ENCODE peak calls at places on chromosomes 13 and 19, in ten cellular contexts. J, Y, G, K, F, A, Z, X, H and M are unnamed samples.

GRCh38 chr13:20231839-20232555 is at the start of gene GJB6:
- DNase-seq in J (no peak), Y (no peak), G (peak; percentile 31), K (peak; percentile 88), F (peak; percentile 5), A (peak; percentile 58), Z (no peak), X (no peak), H (no peak), M (peak; percentile 32)

GRCh38 chr13:93466502-93467036 is 240.0 kb downstream of the GPC6 start:
- DNase-seq in J (no peak), Y (no peak), G (no peak), K (no peak), F (no peak), A (no peak), Z (no peak), X (no peak), H (no peak), M (no peak)

GRCh38 chr13:64793592-64793991 is 2436.5 kb downstream of the PCDH9 start:
- DNase-seq in J (no peak), Y (no peak), G (no peak), K (no peak), F (no peak), A (no peak), Z (no peak), X (no peak), H (no peak), M (no peak)

GRCh38 chr19:3142292-3142670 is 6.4 kb downstream of the GNA15 start:
- DNase-seq in J (no peak), Y (no peak), G (no peak), K (no peak), F (no peak), A (no peak), Z (peak; percentile 81), X (no peak), H (peak; percentile 18), M (no peak)

GRCh38 chr13:55263045-55263444 is 1877.7 kb upstream of the PRR20A start:
- DNase-seq in J (no peak), Y (no peak), G (no peak), K (no peak), F (no peak), A (no peak), Z (no peak), X (no peak), H (no peak), M (no peak)

GRCh38 chr19:53503126-53503525 is 34.8 kb upstream of the ZNF331 start:
- DNase-seq in J (no peak), Y (no peak), G (no peak), K (no peak), F (no peak), A (no peak), Z (no peak), X (no peak), H (no peak), M (no peak)

GRCh38 chr19:41703602-41704293 is 4.7 kb upstream of the CEACAM5 start:
- DNase-seq in J (no peak), Y (no peak), G (no peak), K (no peak), F (no peak), A (peak; percentile 45), Z (no peak), X (peak; percentile 30), H (no peak), M (peak; percentile 5)

GRCh38 chr19:5293607-5294089 is 47.0 kb downstream of the PTPRS start:
- DNase-seq in J (no peak), Y (peak; percentile 62), G (peak; percentile 49), K (peak; percentile 87), F (no peak), A (no peak), Z (no peak), X (peak; percentile 79), H (peak; percentile 38), M (no peak)

GRCh38 chr13:110246530-110246929 is 60.4 kb downstream of the COL4A1 start:
- DNase-seq in J (no peak), Y (no peak), G (no peak), K (no peak), F (no peak), A (no peak), Z (no peak), X (no peak), H (no peak), M (no peak)
- H3K4me1 ChIP-seq in J (no peaks in the 10 kb centered on the region), Y (peaks cover 31% of the 10 kb centered on the region), G (peaks cover 71% of the 10 kb centered on the region), K (peaks cover 17% of the 10 kb centered on the region), F (no peaks in the 10 kb centered on the region), A (peaks cover 54% of the 10 kb centered on the region), Z (peaks cover 12% of the 10 kb centered on the region), X (peaks cover 94% of the 10 kb centered on the region), H (no peaks in the 10 kb centered on the region), M (peaks cover 13% of the 10 kb centered on the region)

DNA sequence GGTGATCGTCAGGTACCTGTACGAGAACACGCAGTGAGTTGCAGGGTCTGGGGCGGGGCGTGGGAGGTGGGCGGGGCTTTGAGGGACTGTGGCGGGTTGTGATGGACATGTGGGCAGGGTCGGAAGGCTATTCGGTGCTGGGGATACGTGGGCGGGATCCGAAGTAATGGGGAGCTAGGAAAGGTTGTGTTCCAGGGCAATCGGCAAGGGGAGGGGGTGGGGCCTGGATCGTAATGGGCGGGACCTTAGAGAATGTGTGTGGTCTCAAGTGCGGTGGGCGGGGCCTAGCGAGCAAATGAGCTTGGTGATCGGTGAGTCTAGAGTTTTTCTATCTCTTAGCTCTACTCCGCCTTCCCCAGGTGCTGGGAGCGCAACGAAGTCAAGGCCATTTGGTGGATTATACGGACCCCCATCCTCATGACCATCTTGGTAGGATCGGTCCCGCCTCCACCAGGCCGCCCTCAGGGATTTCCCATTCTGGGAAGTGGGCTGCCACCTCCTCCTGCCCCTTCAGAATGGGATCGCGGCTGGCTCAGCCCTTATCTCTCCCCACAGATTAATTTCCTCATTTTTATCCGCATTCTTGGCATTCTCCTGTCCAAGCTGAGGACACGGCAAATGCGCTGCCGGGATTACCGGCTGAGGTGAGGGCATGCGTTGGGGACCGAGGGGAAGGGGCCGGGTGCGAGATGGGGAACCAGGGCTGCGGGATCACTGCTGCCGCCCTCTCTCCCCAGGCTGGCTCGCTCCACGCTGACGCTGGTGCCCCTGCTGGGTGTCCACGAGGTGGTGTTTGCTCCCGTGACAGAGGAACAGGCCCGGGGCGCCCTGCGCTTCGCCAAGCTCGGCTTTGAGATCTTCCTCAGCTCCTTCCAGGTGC is 9.6 kb downstream of the GIPR start:
- DNase-seq in J (peak; percentile 36), Y (peak; percentile 62), G (peak; percentile 97), K (peak; percentile 97), F (peak; percentile 99), A (peak; percentile 90), Z (peak; percentile 93), X (no peak), H (peak; percentile 63), M (peak; percentile 95)
- TF ChIP-seq EP300 in J (no peak), Y (no peak), G (no peak), K (no peak), F (peak; percentile 92), A (no peak), Z (no peak), X (no peak), H (no peak), M (no peak)

GRCh38 chr19:1131718-1132552 is 28.1 kb downstream of the GPX4 start:
- DNase-seq in J (peak; percentile 66), Y (peak; percentile 79), G (peak; percentile 92), K (peak; percentile 95), F (no peak), A (peak; percentile 96), Z (no peak), X (peak; percentile 91), H (peak; percentile 53), M (peak; percentile 93)
- TF ChIP-seq POLR2A in J (peak; percentile 12), Y (peak; percentile 14), G (no peak), K (peak; percentile 75), F (no peak), A (no peak), Z (no peak), X (no peak), H (no peak), M (peak; percentile 64)

GRCh38 chr19:18291019-18291524 is 9.7 kb upstream of the JUND start:
- DNase-seq in J (no peak), Y (peak; percentile 79), G (no peak), K (peak; percentile 90), F (no peak), A (no peak), Z (no peak), X (no peak), H (no peak), M (no peak)
- H3K4me1 ChIP-seq in J (no peaks in the 10 kb centered on the region), Y (peaks cover 12% of the 10 kb centered on the region), G (peaks cover 48% of the 10 kb centered on the region), K (peaks cover 38% of the 10 kb centered on the region), F (peaks cover 30% of the 10 kb centered on the region), A (peaks cover 55% of the 10 kb centered on the region), Z (peaks cover 30% of the 10 kb centered on the region), X (peaks cover 31% of the 10 kb centered on the region), H (peaks cover 31% of the 10 kb centered on the region), M (peaks cover 27% of the 10 kb centered on the region)